ENCODE peak calls at places on chromosomes 1 and 21, in seven cellular contexts. H, L, M, W, V, G and X are unnamed samples.

GRCh38 chr1:6124341-6124740 is 55.8 kb downstream of the CHD5 start:
- DNase-seq in H (no peak), L (no peak), M (no peak), W (no peak), V (no peak), G (no peak), X (no peak)

GRCh38 chr1:218925777-218926176 is 247.9 kb upstream of the LYPLAL1 start:
- DNase-seq in H (no peak), L (no peak), M (no peak), W (no peak), V (no peak), G (no peak), X (no peak)

GRCh38 chr1:23867953-23868847 is at the start of gene FUCA1:
- DNase-seq in H (peak; percentile 90), L (peak; percentile 74), M (peak; percentile 98), W (peak; percentile 92), V (peak; percentile 81), G (peak; percentile 86), X (peak; percentile 92)

GRCh38 chr1:81472387-81472786 is 328.3 kb upstream of the ADGRL2 start:
- DNase-seq in H (no peak), L (no peak), M (no peak), W (no peak), V (no peak), G (no peak), X (no peak)

GRCh38 chr1:245802941-245803665 is 648.3 kb downstream of the KIF26B start:
- DNase-seq in H (no peak), L (no peak), M (no peak), W (no peak), V (no peak), G (no peak), X (no peak)

GRCh38 chr21:16563111-16563510 is 833.3 kb downstream of the USP25 start:
- DNase-seq in H (no peak), L (no peak), M (no peak), W (no peak), V (no peak), G (no peak), X (no peak)

GRCh38 chr1:3091334-3091733 is 22.3 kb downstream of the PRDM16 start:
- DNase-seq in H (no peak), L (no peak), M (no peak), W (no peak), V (no peak), G (no peak), X (no peak)

GRCh38 chr1:23108918-23109533 is 59.6 kb downstream of the LUZP1 start:
- DNase-seq in H (no peak), L (no peak), M (peak; percentile 46), W (no peak), V (no peak), G (no peak), X (no peak)

GRCh38 chr1:200862713-200863415 is 9.9 kb upstream of the GPR25 start:
- DNase-seq in H (no peak), L (peak; percentile 15), M (no peak), W (no peak), V (no peak), G (no peak), X (no peak)

GRCh38 chr1:87972818-87973217 is 644.1 kb downstream of the LMO4 start:
- DNase-seq in H (peak; percentile 66), L (peak; percentile 25), M (no peak), W (no peak), V (peak; percentile 37), G (no peak), X (no peak)

GRCh38 chr1:42504535-42505128 is 41.5 kb downstream of the CCDC30 start:
- DNase-seq in H (no peak), L (no peak), M (peak; percentile 19), W (no peak), V (no peak), G (no peak), X (no peak)

GRCh38 chr21:44727321-44727720 is 15.9 kb upstream of the TSPEAR start:
- DNase-seq in H (no peak), L (no peak), M (no peak), W (no peak), V (no peak), G (no peak), X (no peak)

GRCh38 chr1:3598051-3598471 is 13.2 kb downstream of the MEGF6 start:
- DNase-seq in H (peak; percentile 47), L (peak; percentile 3), M (no peak), W (no peak), V (peak; percentile 43), G (no peak), X (no peak)

GRCh38 chr21:43597052-43597451 is 62.2 kb downstream of the HSF2BP start:
- DNase-seq in H (peak; percentile 76), L (peak; percentile 78), M (peak; percentile 81), W (no peak), V (peak; percentile 60), G (peak; percentile 50), X (no peak)

GRCh38 chr1:55010887-55011217 is 12.1 kb downstream of the BSND start:
- DNase-seq in H (no peak), L (no peak), M (no peak), W (no peak), V (no peak), G (no peak), X (no peak)

DNA sequence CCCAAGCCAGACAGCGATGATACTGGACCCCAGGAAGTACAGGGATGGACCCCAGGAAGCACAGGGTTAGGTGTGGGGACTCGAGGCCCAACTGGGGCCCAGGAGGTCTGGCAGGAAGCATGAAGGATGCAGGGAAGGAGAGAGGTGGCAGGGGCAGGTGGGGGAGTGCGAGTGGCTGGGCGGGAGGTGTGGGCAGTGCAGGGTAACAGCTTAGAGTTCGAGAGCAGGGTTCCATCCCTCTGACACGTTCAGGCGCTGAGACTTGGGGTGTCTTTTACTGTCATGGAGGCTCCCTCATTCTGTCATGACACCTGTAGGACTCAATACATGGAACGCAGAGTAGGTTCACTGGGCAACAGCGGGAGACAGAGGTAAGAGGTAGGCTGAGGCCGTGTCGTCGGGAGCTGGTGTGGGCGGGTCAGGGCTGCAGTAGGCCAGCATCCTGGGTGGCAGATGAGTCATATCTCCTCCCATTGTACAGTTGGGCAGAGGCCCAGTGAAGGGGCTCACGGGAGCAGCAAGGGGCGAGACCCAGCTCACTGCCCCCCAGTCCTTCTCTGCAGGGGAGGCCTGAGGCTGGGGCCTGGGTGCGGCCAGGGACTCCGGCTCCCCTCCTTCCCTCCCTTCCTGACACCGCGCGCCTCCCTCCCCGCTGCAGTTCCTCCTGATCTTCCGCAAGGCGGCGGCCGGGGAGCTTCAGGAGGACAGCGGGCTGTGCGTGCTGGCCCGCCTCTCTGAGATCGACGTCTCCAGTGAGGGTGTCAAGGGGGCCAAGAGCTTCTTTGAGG is 11.6 kb upstream of the CTRC start:
- DNase-seq in H (peak; percentile 34), L (peak; percentile 69), M (peak; percentile 51), W (no peak), V (no peak), G (peak; percentile 89), X (no peak)
- TF ChIP-seq CTCF in H (no peak), L (peak; percentile 32), M (no peak), W (no peak), V (no peak), G (peak; percentile 27), X (no peak)

GRCh38 chr1:30734580-30734979 is 11.2 kb upstream of the MATN1 start:
- DNase-seq in H (no peak), L (no peak), M (no peak), W (no peak), V (no peak), G (no peak), X (no peak)
- TF ChIP-seq CTCF in H (no peak), L (no peak), M (no peak), W (no peak), V (no peak), G (no peak), X (no peak)

DNA sequence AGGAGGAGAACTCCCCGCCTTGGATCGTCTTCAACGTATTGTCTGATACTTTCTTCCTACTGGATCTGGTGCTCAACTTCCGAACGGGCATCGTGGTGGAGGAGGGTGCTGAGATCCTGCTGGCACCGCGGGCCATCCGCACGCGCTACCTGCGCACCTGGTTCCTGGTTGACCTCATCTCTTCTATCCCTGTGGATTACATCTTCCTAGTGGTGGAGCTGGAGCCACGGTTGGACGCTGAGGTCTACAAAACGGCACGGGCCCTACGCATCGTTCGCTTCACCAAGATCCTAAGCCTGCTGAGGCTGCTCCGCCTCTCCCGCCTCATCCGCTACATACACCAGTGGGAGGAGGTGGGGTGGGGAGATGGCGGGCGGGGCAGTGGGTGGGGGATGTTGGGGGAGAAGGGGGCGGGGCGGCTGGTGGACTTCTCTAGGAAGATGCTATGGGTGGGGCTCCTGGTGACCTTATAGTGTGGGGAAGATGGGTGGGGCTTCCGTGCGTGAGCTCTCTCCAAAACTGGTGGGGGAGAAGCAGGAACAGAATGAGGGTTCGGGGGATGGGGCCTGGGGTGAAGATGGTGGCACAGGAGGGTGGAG is 5.3 kb downstream of the HCN3 start:
- DNase-seq in H (no peak), L (no peak), M (no peak), W (no peak), V (no peak), G (no peak), X (no peak)
- TF ChIP-seq CTCF in H (no peak), L (no peak), M (no peak), W (no peak), V (no peak), G (no peak), X (no peak)

DNA sequence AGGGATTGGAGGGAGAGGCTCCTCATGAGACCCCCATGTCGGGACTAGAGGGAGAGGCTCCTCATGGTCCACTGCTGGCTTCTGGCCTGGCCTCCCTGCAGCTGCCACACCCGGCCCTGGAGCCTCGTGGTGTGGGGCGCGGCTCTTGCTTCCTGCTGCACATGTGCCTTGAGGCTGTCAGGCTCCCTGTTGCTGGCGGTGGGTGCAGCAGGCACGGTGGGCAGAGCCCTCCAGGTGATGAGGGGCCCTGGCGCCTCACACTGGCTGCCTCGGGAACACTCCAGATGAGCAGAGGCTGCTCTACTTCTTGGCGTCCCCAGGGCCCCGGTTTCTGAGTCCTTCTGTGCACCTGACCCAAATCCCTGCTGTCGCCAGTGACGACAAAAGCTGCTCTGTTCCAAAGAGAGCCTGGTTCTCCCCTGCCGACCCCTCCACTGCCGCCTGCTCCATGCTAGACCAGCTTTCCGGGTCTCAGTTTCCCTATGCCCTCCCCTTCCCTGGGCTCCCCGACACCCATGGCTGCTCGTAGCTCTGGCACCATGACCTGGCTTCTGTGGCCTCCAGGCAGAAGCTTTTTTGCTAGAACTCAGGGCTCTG is 9.7 kb upstream of the ATAD3B start:
- DNase-seq in H (no peak), L (no peak), M (peak; percentile 37), W (no peak), V (no peak), G (no peak), X (no peak)
- TF ChIP-seq CTCF in H (no peak), L (no peak), M (no peak), W (no peak), V (no peak), G (no peak), X (no peak)

GRCh38 chr1:182616130-182617074 is 12.2 kb upstream of the RGS16 start:
- DNase-seq in H (peak; percentile 93), L (peak; percentile 51), M (no peak), W (no peak), V (peak; percentile 86), G (no peak), X (no peak)
- TF ChIP-seq CTCF in H (no peak), L (no peak), M (no peak), W (no peak), V (no peak), G (no peak), X (no peak)

GRCh38 chr1:117681093-117681950 is 75.5 kb downstream of the TENT5C start:
- DNase-seq in H (no peak), L (no peak), M (no peak), W (no peak), V (no peak), G (no peak), X (no peak)
- TF ChIP-seq CTCF in H (no peak), L (no peak), M (no peak), W (no peak), V (no peak), G (no peak), X (no peak)